ENCODE peak calls at places on chromosomes 12 and 14, in seven cellular contexts. One of them, this sample, is unnamed.

GRCh38 chr12:99984271-99985128 is at the start of gene ANKS1B:
- DNase-seq in SK-N-SH: peak
- DNase-seq in GM12878: no peak
- DNase-seq in K562: peak
- DNase-seq in H1: peak
- DNase-seq in HCT116: no peak
- DNase-seq in HepG2: no peak
- DNase-seq in this sample: peak

GRCh38 chr12:116708826-116709756 is 28.8 kb downstream of the SPRING1 start:
- DNase-seq in HepG2: peak
- DNase-seq in GM12878: no peak
- DNase-seq in H1: no peak
- DNase-seq in K562: no peak
- DNase-seq in SK-N-SH: peak
- DNase-seq in HCT116: peak
- DNase-seq in this sample: no peak

GRCh38 chr14:92944976-92945375 is 22.0 kb downstream of the CHGA start:
- DNase-seq in HepG2: no peak
- DNase-seq in HCT116: no peak
- DNase-seq in H1: no peak
- DNase-seq in K562: no peak
- DNase-seq in SK-N-SH: peak
- DNase-seq in GM12878: no peak
- DNase-seq in this sample: no peak

GRCh38 chr12:68970951-68971350 is 38.0 kb upstream of the CPM start:
- DNase-seq in GM12878: no peak
- DNase-seq in K562: no peak
- DNase-seq in H1: no peak
- DNase-seq in SK-N-SH: no peak
- DNase-seq in HepG2: no peak
- DNase-seq in HCT116: no peak
- DNase-seq in this sample: no peak

GRCh38 chr12:53268009-53268636 is at the start of gene ESPL1:
- DNase-seq in SK-N-SH: peak
- DNase-seq in K562: peak
- DNase-seq in HepG2: peak
- DNase-seq in H1: peak
- DNase-seq in GM12878: peak
- DNase-seq in HCT116: peak
- DNase-seq in this sample: peak

GRCh38 chr12:46585854-46586621 is 213.5 kb upstream of the SLC38A2 start:
- DNase-seq in H1: no peak
- DNase-seq in HCT116: peak
- DNase-seq in HepG2: peak
- DNase-seq in SK-N-SH: no peak
- DNase-seq in GM12878: no peak
- DNase-seq in K562: no peak
- DNase-seq in this sample: peak

GRCh38 chr12:94180558-94181296 is 32.4 kb downstream of the PLXNC1 start:
- DNase-seq in GM12878: no peak
- DNase-seq in HepG2: peak
- DNase-seq in HCT116: no peak
- DNase-seq in H1: no peak
- DNase-seq in SK-N-SH: no peak
- DNase-seq in K562: no peak
- DNase-seq in this sample: no peak

GRCh38 chr14:99334277-99334676 is 62.3 kb upstream of the BCL11B start:
- DNase-seq in K562: no peak
- DNase-seq in HCT116: no peak
- DNase-seq in GM12878: no peak
- DNase-seq in SK-N-SH: no peak
- DNase-seq in H1: no peak
- DNase-seq in HepG2: no peak
- DNase-seq in this sample: no peak

GRCh38 chr12:80064269-80064668 is 35.1 kb upstream of the OTOGL start:
- DNase-seq in GM12878: no peak
- DNase-seq in H1: no peak
- DNase-seq in HCT116: no peak
- DNase-seq in K562: no peak
- DNase-seq in SK-N-SH: no peak
- DNase-seq in HepG2: no peak
- DNase-seq in this sample: no peak

GRCh38 chr14:100239200-100239839 is 376 bp downstream of the YY1 start:
- DNase-seq in H1: no peak
- DNase-seq in HepG2: no peak
- DNase-seq in HCT116: no peak
- DNase-seq in SK-N-SH: no peak
- DNase-seq in K562: peak
- DNase-seq in GM12878: no peak
- DNase-seq in this sample: no peak

GRCh38 chr12:12945591-12945990 is 6.4 kb downstream of the GPRC5D start:
- DNase-seq in H1: no peak
- DNase-seq in HepG2: no peak
- DNase-seq in K562: no peak
- DNase-seq in HCT116: no peak
- DNase-seq in GM12878: no peak
- DNase-seq in SK-N-SH: no peak
- DNase-seq in this sample: no peak

GRCh38 chr12:107818984-107819383 is 44.5 kb downstream of the ASCL4 start:
- DNase-seq in GM12878: no peak
- DNase-seq in HepG2: no peak
- DNase-seq in SK-N-SH: no peak
- DNase-seq in HCT116: no peak
- DNase-seq in H1: no peak
- DNase-seq in K562: no peak
- DNase-seq in this sample: no peak

GRCh38 chr14:22915886-22916521 is 2.9 kb downstream of the RBM23 start:
- DNase-seq in K562: no peak
- DNase-seq in SK-N-SH: no peak
- DNase-seq in HepG2: peak
- DNase-seq in GM12878: no peak
- DNase-seq in HCT116: no peak
- DNase-seq in H1: no peak
- DNase-seq in this sample: no peak

GRCh38 chr12:55025508-55025907 is 5.7 kb downstream of the NEUROD4 start:
- DNase-seq in H1: no peak
- DNase-seq in K562: no peak
- DNase-seq in HepG2: no peak
- DNase-seq in SK-N-SH: no peak
- DNase-seq in HCT116: no peak
- DNase-seq in GM12878: no peak
- DNase-seq in this sample: no peak

GRCh38 chr12:55017421-55017820 is 2.4 kb upstream of the NEUROD4 start:
- DNase-seq in HepG2: no peak
- DNase-seq in K562: no peak
- DNase-seq in HCT116: no peak
- DNase-seq in SK-N-SH: no peak
- DNase-seq in GM12878: no peak
- DNase-seq in H1: no peak
- DNase-seq in this sample: no peak

GRCh38 chr12:55019784-55020183 is at the start of gene NEUROD4:
- DNase-seq in GM12878: no peak
- DNase-seq in HepG2: peak
- DNase-seq in HCT116: peak
- DNase-seq in H1: peak
- DNase-seq in SK-N-SH: no peak
- DNase-seq in K562: peak
- DNase-seq in this sample: peak
- TF ChIP-seq YY1 in GM12878: no peak
- TF ChIP-seq YY1 in HepG2: no peak
- TF ChIP-seq YY1 in HCT116: no peak
- TF ChIP-seq YY1 in H1: no peak
- TF ChIP-seq YY1 in SK-N-SH: no peak
- TF ChIP-seq YY1 in K562: no peak
- TF ChIP-seq YY1 in this sample: no peak

GRCh38 chr14:59582845-59583509 is 6.4 kb upstream of the CCDC175 start:
- DNase-seq in SK-N-SH: no peak
- DNase-seq in HCT116: no peak
- DNase-seq in K562: peak
- DNase-seq in GM12878: no peak
- DNase-seq in H1: peak
- DNase-seq in HepG2: no peak
- DNase-seq in this sample: no peak

GRCh38 chr14:59583755-59584154 is 7.1 kb upstream of the CCDC175 start:
- DNase-seq in HepG2: no peak
- DNase-seq in HCT116: no peak
- DNase-seq in GM12878: no peak
- DNase-seq in SK-N-SH: no peak
- DNase-seq in H1: no peak
- DNase-seq in K562: no peak
- DNase-seq in this sample: no peak

GRCh38 chr14:59582161-59582560 is 5.5 kb upstream of the CCDC175 start:
- DNase-seq in H1: no peak
- DNase-seq in K562: no peak
- DNase-seq in SK-N-SH: no peak
- DNase-seq in GM12878: no peak
- DNase-seq in HCT116: no peak
- DNase-seq in HepG2: no peak
- DNase-seq in this sample: no peak

GRCh38 chr14:59588136-59588535 is 11.5 kb upstream of the CCDC175 start:
- DNase-seq in K562: no peak
- DNase-seq in HepG2: no peak
- DNase-seq in H1: no peak
- DNase-seq in SK-N-SH: no peak
- DNase-seq in GM12878: no peak
- DNase-seq in HCT116: no peak
- DNase-seq in this sample: no peak

GRCh38 chr14:59585891-59586554 is 9.4 kb upstream of the CCDC175 start:
- DNase-seq in H1: no peak
- DNase-seq in HepG2: no peak
- DNase-seq in K562: no peak
- DNase-seq in SK-N-SH: no peak
- DNase-seq in HCT116: no peak
- DNase-seq in GM12878: no peak
- DNase-seq in this sample: no peak
- TF ChIP-seq YY1 in H1: no peak
- TF ChIP-seq YY1 in HepG2: no peak
- TF ChIP-seq YY1 in K562: no peak
- TF ChIP-seq YY1 in SK-N-SH: no peak
- TF ChIP-seq YY1 in HCT116: no peak
- TF ChIP-seq YY1 in GM12878: no peak
- TF ChIP-seq YY1 in this sample: no peak

GRCh38 chr12:121519227-121519626 is 61.6 kb downstream of the KDM2B start:
- DNase-seq in GM12878: no peak
- DNase-seq in K562: no peak
- DNase-seq in HCT116: no peak
- DNase-seq in H1: no peak
- DNase-seq in HepG2: no peak
- DNase-seq in SK-N-SH: no peak
- DNase-seq in this sample: no peak

GRCh38 chr12:121520119-121520518 is 60.7 kb downstream of the KDM2B start:
- DNase-seq in K562: no peak
- DNase-seq in SK-N-SH: no peak
- DNase-seq in GM12878: no peak
- DNase-seq in H1: no peak
- DNase-seq in HCT116: no peak
- DNase-seq in HepG2: no peak
- DNase-seq in this sample: no peak

GRCh38 chr12:121518656-121519055 is 62.2 kb downstream of the KDM2B start:
- DNase-seq in HepG2: no peak
- DNase-seq in GM12878: no peak
- DNase-seq in H1: no peak
- DNase-seq in K562: no peak
- DNase-seq in HCT116: no peak
- DNase-seq in SK-N-SH: no peak
- DNase-seq in this sample: no peak

GRCh38 chr12:121522962-121523361 is 57.9 kb downstream of the KDM2B start:
- DNase-seq in HCT116: no peak
- DNase-seq in HepG2: no peak
- DNase-seq in SK-N-SH: no peak
- DNase-seq in GM12878: peak
- DNase-seq in H1: no peak
- DNase-seq in K562: no peak
- DNase-seq in this sample: no peak

GRCh38 chr12:121520586-121521086 is 60.2 kb downstream of the KDM2B start:
- DNase-seq in HCT116: no peak
- DNase-seq in HepG2: no peak
- DNase-seq in H1: no peak
- DNase-seq in GM12878: no peak
- DNase-seq in K562: peak
- DNase-seq in SK-N-SH: no peak
- DNase-seq in this sample: no peak
- TF ChIP-seq YY1 in HCT116: no peak
- TF ChIP-seq YY1 in HepG2: no peak
- TF ChIP-seq YY1 in H1: no peak
- TF ChIP-seq YY1 in GM12878: no peak
- TF ChIP-seq YY1 in K562: no peak
- TF ChIP-seq YY1 in SK-N-SH: no peak
- TF ChIP-seq YY1 in this sample: no peak

GRCh38 chr12:88503344-88503743 is 76.9 kb downstream of the KITLG start:
- DNase-seq in H1: no peak
- DNase-seq in SK-N-SH: no peak
- DNase-seq in GM12878: no peak
- DNase-seq in HCT116: no peak
- DNase-seq in K562: no peak
- DNase-seq in HepG2: no peak
- DNase-seq in this sample: no peak
- TF ChIP-seq YY1 in H1: no peak
- TF ChIP-seq YY1 in SK-N-SH: no peak
- TF ChIP-seq YY1 in GM12878: no peak
- TF ChIP-seq YY1 in HCT116: no peak
- TF ChIP-seq YY1 in K562: no peak
- TF ChIP-seq YY1 in HepG2: no peak
- TF ChIP-seq YY1 in this sample: no peak

DNA sequence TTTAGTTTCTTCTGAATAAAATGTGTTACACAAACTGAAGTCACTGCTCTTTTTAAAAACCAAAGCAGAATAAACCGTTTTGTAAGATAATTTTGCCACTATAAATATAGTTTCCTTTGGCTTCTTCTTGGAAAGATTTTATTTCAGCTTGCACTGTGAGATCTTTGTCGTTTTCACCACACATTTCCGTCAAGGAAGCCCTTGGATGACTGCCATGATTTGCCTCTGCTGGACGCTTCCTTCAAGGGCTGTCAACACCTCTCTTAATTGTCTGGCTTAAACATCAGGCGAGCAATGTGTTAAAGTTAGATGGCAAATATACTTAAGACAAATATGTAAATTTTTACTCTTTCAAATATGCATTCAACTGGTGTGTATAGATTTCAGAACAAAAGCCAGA is 624.1 kb downstream of the DIO2 start:
- DNase-seq in GM12878: no peak
- DNase-seq in HCT116: no peak
- DNase-seq in HepG2: no peak
- DNase-seq in SK-N-SH: no peak
- DNase-seq in H1: no peak
- DNase-seq in K562: no peak
- DNase-seq in this sample: no peak
- TF ChIP-seq YY1 in GM12878: no peak
- TF ChIP-seq YY1 in HCT116: no peak
- TF ChIP-seq YY1 in HepG2: no peak
- TF ChIP-seq YY1 in SK-N-SH: no peak
- TF ChIP-seq YY1 in H1: no peak
- TF ChIP-seq YY1 in K562: no peak
- TF ChIP-seq YY1 in this sample: no peak

GRCh38 chr14:95831041-95831440 is 45.6 kb upstream of the TUNAR start:
- DNase-seq in GM12878: no peak
- DNase-seq in HepG2: no peak
- DNase-seq in SK-N-SH: no peak
- DNase-seq in H1: peak
- DNase-seq in HCT116: no peak
- DNase-seq in K562: no peak
- DNase-seq in this sample: no peak
- TF ChIP-seq YY1 in GM12878: no peak
- TF ChIP-seq YY1 in HepG2: no peak
- TF ChIP-seq YY1 in SK-N-SH: no peak
- TF ChIP-seq YY1 in H1: no peak
- TF ChIP-seq YY1 in HCT116: no peak
- TF ChIP-seq YY1 in K562: no peak
- TF ChIP-seq YY1 in this sample: no peak

This sample was measured in NT2/D1.